ENCODE peak calls at places on chromosomes 13 and 19, in five cellular contexts. One of them, this sample, is unnamed.

GRCh38 chr19:58002384-58003152 is at the start of gene ZNF606:
- DNase-seq in mesenchymal stem cell: peak
- DNase-seq in trophoblast cell: peak
- DNase-seq in H1: peak
- DNase-seq in neuronal stem cell: peak
- DNase-seq in this sample: peak

GRCh38 chr13:24995225-24995804 is 100.6 kb upstream of the PABPC3 start:
- DNase-seq in mesenchymal stem cell: peak
- DNase-seq in trophoblast cell: peak
- DNase-seq in neuronal stem cell: peak
- DNase-seq in H1: peak
- DNase-seq in this sample: peak

GRCh38 chr13:73702419-73703071 is 431.7 kb downstream of the KLF12 start:
- DNase-seq in mesenchymal stem cell: no peak
- DNase-seq in trophoblast cell: no peak
- DNase-seq in neuronal stem cell: no peak
- DNase-seq in H1: no peak
- DNase-seq in this sample: no peak

GRCh38 chr19:1064661-1065605 is 2.0 kb upstream of the ARHGAP45 start:
- DNase-seq in neuronal stem cell: no peak
- DNase-seq in H1: peak
- DNase-seq in trophoblast cell: peak
- DNase-seq in mesenchymal stem cell: peak
- DNase-seq in this sample: peak

GRCh38 chr19:49844138-49844740 is 6.7 kb upstream of the PTOV1 start:
- DNase-seq in neuronal stem cell: no peak
- DNase-seq in mesenchymal stem cell: no peak
- DNase-seq in trophoblast cell: peak
- DNase-seq in H1: no peak
- DNase-seq in this sample: no peak

GRCh38 chr13:66962953-66963352 is 267.2 kb downstream of the PCDH9 start:
- DNase-seq in trophoblast cell: no peak
- DNase-seq in H1: no peak
- DNase-seq in neuronal stem cell: no peak
- DNase-seq in mesenchymal stem cell: no peak
- DNase-seq in this sample: no peak

GRCh38 chr19:42248270-42249148 is 6.1 kb upstream of the GSK3A start:
- DNase-seq in trophoblast cell: no peak
- DNase-seq in H1: no peak
- DNase-seq in mesenchymal stem cell: no peak
- DNase-seq in neuronal stem cell: no peak
- DNase-seq in this sample: no peak

GRCh38 chr13:110106726-110107125 is 200.2 kb downstream of the COL4A1 start:
- DNase-seq in H1: no peak
- DNase-seq in neuronal stem cell: no peak
- DNase-seq in mesenchymal stem cell: no peak
- DNase-seq in trophoblast cell: no peak
- DNase-seq in this sample: peak

GRCh38 chr19:29694669-29695627 is 20.1 kb downstream of the C19orf12 start:
- DNase-seq in trophoblast cell: peak
- DNase-seq in mesenchymal stem cell: peak
- DNase-seq in neuronal stem cell: peak
- DNase-seq in H1: peak
- DNase-seq in this sample: peak

GRCh38 chr19:28372800-28373199 is 840.2 kb downstream of the UQCRFS1 start:
- DNase-seq in trophoblast cell: no peak
- DNase-seq in H1: no peak
- DNase-seq in mesenchymal stem cell: no peak
- DNase-seq in neuronal stem cell: no peak
- DNase-seq in this sample: no peak

GRCh38 chr19:58001895-58002369 is 688 bp downstream of the ZNF606 start:
- DNase-seq in trophoblast cell: no peak
- DNase-seq in mesenchymal stem cell: peak
- DNase-seq in H1: no peak
- DNase-seq in neuronal stem cell: no peak
- DNase-seq in this sample: no peak

GRCh38 chr19:46748325-46749109 is 2.3 kb upstream of the STRN4 start:
- DNase-seq in trophoblast cell: peak
- DNase-seq in mesenchymal stem cell: peak
- DNase-seq in neuronal stem cell: peak
- DNase-seq in H1: peak
- DNase-seq in this sample: peak

GRCh38 chr19:14434543-14435319 is 1.6 kb downstream of the PKN1 start:
- DNase-seq in neuronal stem cell: no peak
- DNase-seq in trophoblast cell: peak
- DNase-seq in H1: no peak
- DNase-seq in mesenchymal stem cell: peak
- DNase-seq in this sample: no peak

GRCh38 chr19:2355168-2356035 is 4.7 kb upstream of the TMPRSS9 start:
- DNase-seq in mesenchymal stem cell: no peak
- DNase-seq in trophoblast cell: no peak
- DNase-seq in H1: no peak
- DNase-seq in neuronal stem cell: no peak
- DNase-seq in this sample: no peak

GRCh38 chr19:9128171-9128570 is 1.4 kb upstream of the OR7G3 start:
- DNase-seq in mesenchymal stem cell: peak
- DNase-seq in neuronal stem cell: no peak
- DNase-seq in trophoblast cell: no peak
- DNase-seq in H1: no peak
- DNase-seq in this sample: no peak

GRCh38 chr13:114106526-114106925 is 25.9 kb downstream of the RASA3 start:
- DNase-seq in trophoblast cell: no peak
- DNase-seq in H1: no peak
- DNase-seq in neuronal stem cell: no peak
- DNase-seq in mesenchymal stem cell: no peak
- DNase-seq in this sample: no peak

GRCh38 chr13:64928704-64929499 is 2301.2 kb downstream of the PCDH9 start:
- DNase-seq in mesenchymal stem cell: peak
- DNase-seq in trophoblast cell: peak
- DNase-seq in H1: no peak
- DNase-seq in neuronal stem cell: no peak
- DNase-seq in this sample: no peak

GRCh38 chr13:19151581-19152263 is 29.9 kb downstream of the TUBA3C start:
- DNase-seq in mesenchymal stem cell: no peak
- DNase-seq in neuronal stem cell: no peak
- DNase-seq in trophoblast cell: no peak
- DNase-seq in H1: no peak
- DNase-seq in this sample: no peak

GRCh38 chr13:70893832-70894231 is 785.6 kb upstream of the KLHL1 start:
- DNase-seq in H1: no peak
- DNase-seq in neuronal stem cell: no peak
- DNase-seq in mesenchymal stem cell: peak
- DNase-seq in trophoblast cell: no peak
- DNase-seq in this sample: peak

GRCh38 chr19:3204646-3205275 is 19.0 kb downstream of the NCLN start:
- DNase-seq in trophoblast cell: no peak
- DNase-seq in H1: no peak
- DNase-seq in neuronal stem cell: no peak
- DNase-seq in mesenchymal stem cell: no peak
- DNase-seq in this sample: no peak

GRCh38 chr13:79516590-79516989 is 35.6 kb downstream of the NDFIP2 start:
- DNase-seq in trophoblast cell: no peak
- DNase-seq in mesenchymal stem cell: no peak
- DNase-seq in neuronal stem cell: no peak
- DNase-seq in H1: no peak
- DNase-seq in this sample: no peak

GRCh38 chr19:55247621-55248099 is 11.2 kb downstream of the PPP6R1 start:
- DNase-seq in trophoblast cell: no peak
- DNase-seq in H1: no peak
- DNase-seq in mesenchymal stem cell: peak
- DNase-seq in neuronal stem cell: no peak
- DNase-seq in this sample: no peak

GRCh38 chr19:49951806-49952474 is 9.0 kb downstream of the SIGLEC11 start:
- DNase-seq in trophoblast cell: no peak
- DNase-seq in mesenchymal stem cell: no peak
- DNase-seq in H1: no peak
- DNase-seq in neuronal stem cell: no peak
- DNase-seq in this sample: no peak

GRCh38 chr13:106234656-106235055 is 300.8 kb downstream of the EFNB2 start:
- DNase-seq in mesenchymal stem cell: no peak
- DNase-seq in H1: no peak
- DNase-seq in neuronal stem cell: no peak
- DNase-seq in trophoblast cell: no peak
- DNase-seq in this sample: no peak

GRCh38 chr13:75016225-75016624 is 465.7 kb downstream of the TBC1D4 start:
- DNase-seq in mesenchymal stem cell: no peak
- DNase-seq in neuronal stem cell: no peak
- DNase-seq in trophoblast cell: no peak
- DNase-seq in H1: no peak
- DNase-seq in this sample: no peak

GRCh38 chr13:24276310-24276709 is 33.1 kb upstream of the C1QTNF9 start:
- DNase-seq in mesenchymal stem cell: no peak
- DNase-seq in trophoblast cell: no peak
- DNase-seq in neuronal stem cell: no peak
- DNase-seq in H1: no peak
- DNase-seq in this sample: no peak

GRCh38 chr19:1860133-1860775 is 3.1 kb downstream of the KLF16 start:
- DNase-seq in H1: peak
- DNase-seq in neuronal stem cell: peak
- DNase-seq in mesenchymal stem cell: peak
- DNase-seq in trophoblast cell: peak
- DNase-seq in this sample: no peak

GRCh38 chr13:67353891-67354459 is 123.8 kb upstream of the PCDH9 start:
- DNase-seq in mesenchymal stem cell: peak
- DNase-seq in neuronal stem cell: no peak
- DNase-seq in H1: no peak
- DNase-seq in trophoblast cell: no peak
- DNase-seq in this sample: no peak

GRCh38 chr13:83498486-83499190 is 383.6 kb downstream of the SLITRK1 start:
- DNase-seq in neuronal stem cell: no peak
- DNase-seq in trophoblast cell: no peak
- DNase-seq in H1: no peak
- DNase-seq in mesenchymal stem cell: no peak
- DNase-seq in this sample: no peak

GRCh38 chr13:51728972-51729371 is 75.0 kb downstream of the DHRS12 start:
- DNase-seq in mesenchymal stem cell: peak
- DNase-seq in H1: no peak
- DNase-seq in neuronal stem cell: no peak
- DNase-seq in trophoblast cell: peak
- DNase-seq in this sample: no peak

GRCh38 chr13:97600438-97601080 is 166.6 kb downstream of the RAP2A start:
- DNase-seq in mesenchymal stem cell: peak
- DNase-seq in trophoblast cell: peak
- DNase-seq in neuronal stem cell: no peak
- DNase-seq in H1: no peak
- DNase-seq in this sample: no peak

GRCh38 chr13:39527961-39528720 is 74.9 kb downstream of the LHFPL6 start:
- DNase-seq in trophoblast cell: peak
- DNase-seq in H1: no peak
- DNase-seq in neuronal stem cell: no peak
- DNase-seq in mesenchymal stem cell: peak
- DNase-seq in this sample: no peak

GRCh38 chr13:85040176-85040660 is 759.0 kb downstream of the SLITRK6 start:
- DNase-seq in mesenchymal stem cell: no peak
- DNase-seq in neuronal stem cell: no peak
- DNase-seq in trophoblast cell: no peak
- DNase-seq in H1: no peak
- DNase-seq in this sample: no peak

GRCh38 chr13:26021516-26021915 is 30.3 kb downstream of the SHISA2 start:
- DNase-seq in trophoblast cell: peak
- DNase-seq in H1: no peak
- DNase-seq in neuronal stem cell: no peak
- DNase-seq in mesenchymal stem cell: no peak
- DNase-seq in this sample: no peak

GRCh38 chr13:26021956-26022355 is 29.9 kb downstream of the SHISA2 start:
- DNase-seq in mesenchymal stem cell: no peak
- DNase-seq in neuronal stem cell: no peak
- DNase-seq in trophoblast cell: no peak
- DNase-seq in H1: no peak
- DNase-seq in this sample: no peak

GRCh38 chr13:26019241-26019640 is 32.6 kb downstream of the SHISA2 start:
- DNase-seq in neuronal stem cell: no peak
- DNase-seq in mesenchymal stem cell: no peak
- DNase-seq in trophoblast cell: no peak
- DNase-seq in H1: peak
- DNase-seq in this sample: no peak

GRCh38 chr13:26019881-26020535 is 31.8 kb downstream of the SHISA2 start:
- DNase-seq in mesenchymal stem cell: peak
- DNase-seq in H1: peak
- DNase-seq in trophoblast cell: peak
- DNase-seq in neuronal stem cell: no peak
- DNase-seq in this sample: no peak

GRCh38 chr13:26020536-26021290 is 31.1 kb downstream of the SHISA2 start:
- DNase-seq in mesenchymal stem cell: no peak
- DNase-seq in H1: peak
- DNase-seq in trophoblast cell: peak
- DNase-seq in neuronal stem cell: no peak
- DNase-seq in this sample: no peak
- H2AK5ac ChIP-seq in mesenchymal stem cell: peak
- H2AK5ac ChIP-seq in H1: no peak
- H2AK5ac ChIP-seq in trophoblast cell: no peak
- H2AK5ac ChIP-seq in neuronal stem cell: no peak
- H2AK5ac ChIP-seq in this sample: no peak

GRCh38 chr13:48780713-48781341 is 127.1 kb downstream of the CYSLTR2 start:
- DNase-seq in trophoblast cell: no peak
- DNase-seq in mesenchymal stem cell: no peak
- DNase-seq in H1: no peak
- DNase-seq in neuronal stem cell: no peak
- DNase-seq in this sample: no peak

GRCh38 chr13:48775285-48775684 is 121.6 kb downstream of the CYSLTR2 start:
- DNase-seq in H1: no peak
- DNase-seq in neuronal stem cell: no peak
- DNase-seq in trophoblast cell: no peak
- DNase-seq in mesenchymal stem cell: no peak
- DNase-seq in this sample: no peak

GRCh38 chr13:48776396-48776795 is 122.7 kb downstream of the CYSLTR2 start:
- DNase-seq in trophoblast cell: no peak
- DNase-seq in mesenchymal stem cell: peak
- DNase-seq in H1: no peak
- DNase-seq in neuronal stem cell: no peak
- DNase-seq in this sample: no peak

GRCh38 chr13:48775804-48776203 is 122.1 kb downstream of the CYSLTR2 start:
- DNase-seq in trophoblast cell: peak
- DNase-seq in mesenchymal stem cell: peak
- DNase-seq in H1: no peak
- DNase-seq in neuronal stem cell: no peak
- DNase-seq in this sample: no peak

GRCh38 chr13:48778551-48779088 is 124.9 kb downstream of the CYSLTR2 start:
- DNase-seq in mesenchymal stem cell: no peak
- DNase-seq in neuronal stem cell: no peak
- DNase-seq in H1: no peak
- DNase-seq in trophoblast cell: no peak
- DNase-seq in this sample: no peak
- H3K18ac ChIP-seq in mesenchymal stem cell: no peak
- H3K18ac ChIP-seq in neuronal stem cell: no peak
- H3K18ac ChIP-seq in H1: no peak
- H3K18ac ChIP-seq in trophoblast cell: no peak
- H3K18ac ChIP-seq in this sample: no peak

GRCh38 chr19:56884481-56884880 is 44.0 kb upstream of the PEG3 start:
- DNase-seq in H1: no peak
- DNase-seq in trophoblast cell: peak
- DNase-seq in neuronal stem cell: no peak
- DNase-seq in mesenchymal stem cell: no peak
- DNase-seq in this sample: no peak
- H2BK12ac ChIP-seq in H1: no peak
- H2BK12ac ChIP-seq in trophoblast cell: no peak
- H2BK12ac ChIP-seq in neuronal stem cell: no peak
- H2BK12ac ChIP-seq in mesenchymal stem cell: no peak
- H2BK12ac ChIP-seq in this sample: no peak

GRCh38 chr13:32033744-32034143 is 2.2 kb downstream of the FRY start:
- DNase-seq in neuronal stem cell: no peak
- DNase-seq in mesenchymal stem cell: no peak
- DNase-seq in H1: no peak
- DNase-seq in trophoblast cell: peak
- DNase-seq in this sample: no peak
- H2AK5ac ChIP-seq in neuronal stem cell: no peak
- H2AK5ac ChIP-seq in mesenchymal stem cell: no peak
- H2AK5ac ChIP-seq in H1: no peak
- H2AK5ac ChIP-seq in trophoblast cell: no peak
- H2AK5ac ChIP-seq in this sample: no peak

This sample was measured in H9.